ENCODE peak calls at places on chromosome 3, in eight cellular contexts. W is AG04450, E is coronary artery, S is fibroblast of mammary gland, C is choroid plexus epithelial cell, R is right atrium auricular region, N is heart right ventricle, F is AG09309. M is an unnamed sample.

GRCh38 chr3:20320489-20320888 is 134.5 kb upstream of the SGO1 start:
- DNase-seq in S (no peak), E (no peak), W (no peak), N (no peak), F (no peak), C (no peak), R (no peak), M (no peak)

GRCh38 chr3:71486831-71487230 is 96.7 kb downstream of the FOXP1 start:
- DNase-seq in C (no peak), F (no peak), R (no peak), S (no peak), W (no peak), N (no peak), E (no peak), M (no peak)

GRCh38 chr3:54931182-54931581 is 3.3 kb upstream of the LRTM1 start:
- DNase-seq in F (no peak), E (no peak), S (no peak), W (no peak), R (no peak), C (no peak), N (no peak), M (no peak)

GRCh38 chr3:197339841-197340520 is 41.6 kb upstream of the DLG1 start:
- DNase-seq in W (no peak), S (peak; percentile 78), R (no peak), E (no peak), C (peak; percentile 86), N (no peak), F (no peak), M (peak; percentile 50)

GRCh38 chr3:133295199-133295901 is 104.5 kb upstream of the BFSP2 start:
- DNase-seq in R (no peak), F (no peak), S (peak; percentile 49), N (no peak), E (no peak), C (peak; percentile 57), W (peak; percentile 23), M (peak; percentile 59)

GRCh38 chr3:189282189-189282588 is 110.4 kb downstream of the TPRG1 start:
- DNase-seq in N (no peak), S (no peak), F (no peak), E (no peak), C (no peak), R (no peak), W (no peak), M (no peak)

GRCh38 chr3:182729903-182730674 is 63.2 kb upstream of the ATP11B start:
- DNase-seq in C (no peak), R (no peak), N (no peak), F (no peak), S (no peak), E (no peak), W (no peak), M (no peak)

GRCh38 chr3:194185225-194185624 is 49.3 kb downstream of the HES1 start:
- DNase-seq in E (no peak), N (no peak), W (no peak), S (no peak), R (no peak), F (no peak), C (no peak), M (no peak)

GRCh38 chr3:170558417-170558816 is 27.5 kb downstream of the SLC7A14 start:
- DNase-seq in F (no peak), E (no peak), W (no peak), N (no peak), S (no peak), R (no peak), C (peak; percentile 26), M (no peak)

GRCh38 chr3:119524931-119525662 is 26.8 kb downstream of the TIMMDC1 start:
- DNase-seq in F (no peak), W (no peak), N (no peak), S (peak; percentile 34), C (peak; percentile 53), E (no peak), R (no peak), M (peak; percentile 17)

GRCh38 chr3:57755368-57756021 is 614 bp upstream of the SLMAP start:
- DNase-seq in S (peak; percentile 42), C (peak; percentile 78), N (no peak), E (no peak), R (no peak), F (no peak), W (no peak), M (no peak)

GRCh38 chr3:184944221-184944620 is 132.3 kb downstream of the VPS8 start:
- DNase-seq in C (no peak), F (no peak), S (no peak), E (no peak), W (no peak), R (no peak), N (no peak), M (no peak)

DNA sequence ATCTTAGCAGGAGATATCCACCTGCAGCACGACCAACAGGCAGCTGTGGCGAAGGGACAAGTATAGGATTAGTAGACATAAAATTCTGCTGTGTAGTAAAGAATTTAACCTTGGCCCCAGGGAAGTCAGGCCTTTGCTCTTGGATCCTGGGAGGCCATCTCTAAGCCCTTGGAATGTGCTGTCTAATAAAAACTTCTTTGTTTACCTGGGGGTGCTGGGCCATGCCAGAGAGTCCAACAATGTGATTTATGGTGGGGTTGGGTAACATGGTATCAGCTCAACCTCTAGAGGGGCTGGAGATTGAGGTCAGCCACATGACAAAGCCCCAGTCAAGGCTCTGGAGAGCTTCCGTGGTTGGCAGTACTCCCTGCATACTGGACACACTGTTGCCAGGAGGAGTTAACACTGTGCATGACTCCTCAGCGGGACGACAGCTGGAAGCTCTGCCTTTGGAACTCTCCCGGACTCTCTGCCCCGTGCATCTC is 52.4 kb downstream of the HEG1 start:
- DNase-seq in C (peak; percentile 75), N (peak; percentile 35), E (no peak), R (peak; percentile 61), S (peak; percentile 80), W (peak; percentile 24), F (peak; percentile 10), M (no peak)
- H3K4me3 ChIP-seq in C (no peak overlapping the region), N (no peak overlapping the region), E (no peak overlapping the region), R (no peak overlapping the region), S (no peak overlapping the region), W (no peak overlapping the region), F (no peak overlapping the region), M (no peak overlapping the region)

DNA sequence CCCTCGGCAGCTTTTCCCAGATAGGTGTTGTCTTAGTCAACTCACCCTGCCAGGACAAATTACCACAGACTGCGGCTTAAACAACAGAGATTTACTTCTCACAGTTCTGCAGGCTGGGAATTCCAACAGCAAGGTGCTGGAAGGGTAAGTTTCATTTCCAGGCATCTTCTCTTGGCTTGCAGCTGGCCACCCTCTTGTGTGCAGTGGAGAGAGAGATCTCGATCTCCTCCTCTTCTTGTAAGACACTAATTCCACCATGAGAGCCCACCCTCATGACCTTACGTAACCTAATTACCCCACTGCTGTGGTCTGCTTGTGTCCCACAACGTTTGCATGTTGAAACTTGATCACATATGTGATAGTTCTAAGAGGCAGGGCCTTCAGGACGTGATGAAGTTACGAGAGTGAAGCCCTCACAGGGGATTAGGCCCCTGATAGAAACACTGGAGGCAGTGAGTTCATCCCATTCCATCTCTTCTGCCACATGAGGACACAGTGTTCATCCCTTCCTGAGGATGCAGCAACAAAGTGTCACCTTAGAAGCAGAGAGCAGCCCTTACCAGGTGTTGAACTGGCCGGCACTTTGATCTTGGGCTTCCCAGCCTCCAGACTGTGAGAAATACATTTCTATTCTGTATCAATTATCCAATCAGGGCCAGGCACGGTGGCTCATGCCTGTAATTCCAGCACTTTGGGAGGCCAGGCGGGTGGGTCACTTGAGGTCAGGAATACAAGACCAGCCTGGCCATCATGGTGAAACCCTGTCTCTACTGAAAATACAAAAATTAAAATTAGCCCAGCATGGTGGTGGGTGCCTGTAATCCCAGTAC is 247.7 kb downstream of the PLCL2 start:
- DNase-seq in R (peak; percentile 50), C (no peak), W (no peak), E (peak; percentile 60), F (no peak), N (no peak), S (no peak), M (no peak)
- TF ChIP-seq CTCF in R (no peak), C (no peak), W (no peak), E (no peak), F (no peak), N (no peak), S (no peak), M (no peak)

DNA sequence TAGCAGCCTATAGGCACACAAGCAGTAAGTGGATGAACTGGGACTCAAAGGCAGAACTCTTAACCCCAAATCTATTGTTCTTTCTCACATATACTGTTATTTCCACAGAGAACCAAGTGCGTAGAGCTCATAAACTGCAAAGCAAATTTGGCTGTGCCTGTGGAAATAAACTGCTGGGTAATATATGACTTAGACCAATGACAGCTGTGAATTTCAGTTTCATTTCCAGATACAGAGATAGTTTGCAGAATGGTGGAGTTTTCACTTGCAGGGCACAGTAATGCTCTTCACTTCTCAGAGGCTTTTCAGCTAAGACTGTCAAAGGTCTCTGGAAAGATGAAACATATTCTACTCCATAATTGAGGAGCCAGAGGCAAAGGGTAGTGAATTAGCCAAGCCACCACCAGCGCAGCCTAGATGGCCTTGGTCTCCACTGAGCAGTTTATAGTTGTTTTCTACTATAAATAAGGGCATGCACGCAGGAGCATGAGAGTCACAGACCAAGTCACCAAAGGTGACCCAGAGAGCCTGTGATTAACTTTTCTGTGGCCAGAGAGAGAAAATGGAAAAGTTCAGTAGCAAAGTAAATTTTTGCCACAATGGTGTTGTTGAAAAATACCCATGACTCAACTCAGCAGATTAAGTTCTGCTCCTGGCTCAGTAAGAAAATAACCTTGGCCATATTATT is 180.7 kb upstream of the GRM7 start:
- DNase-seq in R (no peak), N (no peak), W (no peak), F (no peak), C (no peak), S (no peak), E (no peak), M (no peak)
- H3K4me3 ChIP-seq in R (no peak overlapping the region), N (no peak overlapping the region), W (no peak overlapping the region), F (no peak overlapping the region), C (no peak overlapping the region), S (no peak overlapping the region), E (no peak overlapping the region), M (no peak overlapping the region)

DNA sequence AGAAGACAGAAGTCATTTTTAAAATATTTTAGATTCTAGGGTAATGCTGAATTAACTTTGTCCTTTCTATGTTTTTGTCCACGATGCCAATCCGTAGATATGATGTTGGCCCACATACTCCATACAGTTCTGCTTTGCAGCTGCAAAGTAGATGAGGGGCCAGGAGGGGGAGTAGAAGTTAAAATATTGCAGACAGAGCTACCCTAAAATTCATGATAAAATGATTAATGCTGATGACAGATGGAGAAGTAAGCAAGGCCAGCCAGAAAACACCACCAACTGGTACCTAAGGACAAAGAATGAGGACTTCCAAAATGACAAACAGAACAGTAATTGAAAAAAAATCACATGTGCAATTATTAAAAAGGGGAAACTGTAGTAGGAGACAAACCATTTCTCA is 756.6 kb upstream of the ARPP21 start:
- DNase-seq in N (no peak), R (no peak), C (peak; percentile 43), S (no peak), W (no peak), E (no peak), F (no peak), M (peak; percentile 18)
- TF ChIP-seq CTCF in N (no peak), R (no peak), C (peak; percentile 54), S (no peak), W (no peak), E (no peak), F (no peak), M (peak; percentile 77)

DNA sequence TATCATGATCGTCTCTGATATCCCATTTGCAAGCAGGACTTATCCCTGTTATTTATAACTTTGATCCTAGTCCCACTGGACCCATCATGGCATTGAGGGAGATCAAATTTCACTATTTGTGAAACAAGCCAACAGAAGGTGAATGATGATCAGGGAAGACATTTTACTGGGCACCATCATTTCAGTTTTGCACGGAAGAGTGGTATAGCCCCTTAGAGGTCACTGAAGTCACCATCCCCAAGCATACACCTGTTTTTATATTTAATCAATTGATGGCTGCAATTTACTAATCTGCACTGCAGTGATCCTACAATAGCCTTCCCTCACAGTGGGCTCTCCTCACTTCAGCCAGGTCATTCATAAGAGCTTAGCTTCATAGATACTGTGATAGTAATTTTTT is 132.4 kb downstream of the FHIT start:
- DNase-seq in W (no peak), E (no peak), C (no peak), R (no peak), S (no peak), F (no peak), N (no peak), M (no peak)
- H3K4me3 ChIP-seq in W (no peak overlapping the region), E (no peak overlapping the region), C (no peak overlapping the region), R (no peak overlapping the region), S (no peak overlapping the region), F (no peak overlapping the region), N (no peak overlapping the region), M (no peak overlapping the region)